ENCODE peak calls at places on chromosomes 13 and 19, in six cellular contexts. E, L, T, C, M and N are unnamed samples.

GRCh38 chr19:46975011-46975917 is 44.4 kb upstream of the NPAS1 start:
- DNase-seq in L (no peak), E (no peak), M (peak; percentile 53), T (no peak), C (no peak), N (no peak)

GRCh38 chr19:10420444-10421239 is at the start of gene PDE4A:
- DNase-seq in M (peak; percentile 41), E (peak; percentile 79), T (no peak), C (peak; percentile 68), L (no peak), N (no peak)

GRCh38 chr19:13189600-13189999 is 39.4 kb downstream of the IER2 start:
- DNase-seq in L (no peak), T (no peak), E (no peak), C (no peak), M (no peak), N (no peak)

GRCh38 chr13:87779451-87779850 is 108.3 kb downstream of the SLITRK5 start:
- DNase-seq in T (no peak), C (no peak), M (no peak), L (no peak), E (no peak), N (no peak)

GRCh38 chr19:2055871-2056809 is 5.1 kb upstream of the MKNK2 start:
- DNase-seq in T (no peak), M (peak; percentile 84), E (no peak), L (peak; percentile 69), C (no peak), N (no peak)

GRCh38 chr13:75675421-75675820 is 39.3 kb downstream of the LMO7 start:
- DNase-seq in T (no peak), L (no peak), C (no peak), M (peak; percentile 20), E (no peak), N (no peak)

GRCh38 chr19:41734585-41734984 is 20.7 kb upstream of the CEACAM6 start:
- DNase-seq in C (no peak), E (no peak), M (no peak), T (no peak), L (no peak), N (no peak)

GRCh38 chr19:45340232-45340898 is at the start of gene KLC3:
- DNase-seq in M (no peak), E (peak; percentile 36), C (no peak), T (no peak), L (peak; percentile 78), N (no peak)

GRCh38 chr19:33231511-33231910 is 5.9 kb upstream of the SLC7A10 start:
- DNase-seq in C (no peak), M (peak; percentile 64), E (no peak), T (no peak), L (no peak), N (no peak)

GRCh38 chr13:74026753-74027152 is 107.5 kb downstream of the KLF12 start:
- DNase-seq in T (no peak), M (peak; percentile 15), L (no peak), C (peak; percentile 77), E (peak; percentile 69), N (no peak)

GRCh38 chr13:40193290-40194203 is 472.9 kb downstream of the FOXO1 start:
- DNase-seq in L (no peak), M (no peak), C (no peak), T (no peak), E (no peak), N (no peak)

GRCh38 chr13:87778128-87778527 is 107.0 kb downstream of the SLITRK5 start:
- DNase-seq in L (no peak), E (no peak), C (no peak), M (no peak), T (no peak), N (no peak)

GRCh38 chr19:51726049-51726448 is 2.3 kb upstream of the HAS1 start:
- DNase-seq in E (no peak), T (no peak), C (no peak), L (no peak), M (peak; percentile 92), N (no peak)

GRCh38 chr13:99605417-99606321 is 104.4 kb downstream of the TM9SF2 start:
- DNase-seq in C (no peak), E (peak; percentile 67), L (peak; percentile 72), M (peak; percentile 43), T (no peak), N (no peak)

GRCh38 chr19:3544742-3545668 is 6.0 kb downstream of the TEKTIP1 start:
- DNase-seq in C (peak; percentile 74), T (no peak), M (peak; percentile 60), L (peak; percentile 87), E (peak; percentile 80), N (no peak)

GRCh38 chr19:41299755-41300089 is 10.2 kb upstream of the CCDC97 start:
- DNase-seq in E (peak; percentile 37), C (peak; percentile 50), T (no peak), L (no peak), M (peak; percentile 77), N (no peak)

GRCh38 chr13:91278291-91278690 is 69.2 kb upstream of the MIR17HG start:
- DNase-seq in T (no peak), C (no peak), M (no peak), E (no peak), L (no peak), N (no peak)

GRCh38 chr13:80251403-80251802 is 89.5 kb downstream of the SPRY2 start:
- DNase-seq in C (no peak), T (no peak), E (no peak), M (peak; percentile 57), L (no peak), N (no peak)

GRCh38 chr13:92187378-92187989 is 789.1 kb downstream of the GPC5 start:
- DNase-seq in C (peak; percentile 12), E (peak; percentile 1), L (no peak), T (no peak), M (peak; percentile 63), N (no peak)